ENCODE peak calls at places on chromosome 10, in four cellular contexts. One of them, this sample, is unnamed.

GRCh38 chr10:33248638-33249037 is 85.8 kb downstream of the NRP1 start:
- DNase-seq in cardiac fibroblast: peak
- DNase-seq in right lobe of liver: no peak
- DNase-seq in HCT116: no peak
- DNase-seq in this sample: no peak

GRCh38 chr10:121580276-121581116 is 17.7 kb downstream of the FGFR2 start:
- DNase-seq in cardiac fibroblast: no peak
- DNase-seq in right lobe of liver: no peak
- DNase-seq in HCT116: no peak
- DNase-seq in this sample: no peak

GRCh38 chr10:42454313-42454712 is 184.1 kb downstream of the ZNF33B start:
- DNase-seq in cardiac fibroblast: no peak
- DNase-seq in right lobe of liver: no peak
- DNase-seq in HCT116: no peak
- DNase-seq in this sample: peak

GRCh38 chr10:16950686-16951681 is 133.8 kb upstream of the RSU1 start:
- DNase-seq in cardiac fibroblast: peak
- DNase-seq in right lobe of liver: no peak
- DNase-seq in HCT116: peak
- DNase-seq in this sample: no peak

GRCh38 chr10:20089884-20090283 is 273.7 kb downstream of the PLXDC2 start:
- DNase-seq in cardiac fibroblast: no peak
- DNase-seq in right lobe of liver: no peak
- DNase-seq in HCT116: no peak
- DNase-seq in this sample: no peak

GRCh38 chr10:44990302-44990655 is 10.4 kb upstream of the ZNF22 start:
- DNase-seq in cardiac fibroblast: no peak
- DNase-seq in right lobe of liver: no peak
- DNase-seq in HCT116: no peak
- DNase-seq in this sample: no peak

GRCh38 chr10:132444877-132445351 is 47.9 kb downstream of the PWWP2B start:
- DNase-seq in cardiac fibroblast: no peak
- DNase-seq in right lobe of liver: no peak
- DNase-seq in HCT116: no peak
- DNase-seq in this sample: peak

GRCh38 chr10:127907411-127908105 is 655 bp downstream of the PTPRE start:
- DNase-seq in cardiac fibroblast: peak
- DNase-seq in right lobe of liver: no peak
- DNase-seq in HCT116: no peak
- DNase-seq in this sample: peak

GRCh38 chr10:3588816-3589215 is 196.2 kb downstream of the KLF6 start:
- DNase-seq in cardiac fibroblast: no peak
- DNase-seq in right lobe of liver: no peak
- DNase-seq in HCT116: no peak
- DNase-seq in this sample: no peak

GRCh38 chr10:72567421-72567820 is 58.5 kb downstream of the MICU1 start:
- DNase-seq in cardiac fibroblast: peak
- DNase-seq in right lobe of liver: no peak
- DNase-seq in HCT116: peak
- DNase-seq in this sample: no peak

GRCh38 chr10:110430369-110431273 is 67.1 kb upstream of the DUSP5 start:
- DNase-seq in cardiac fibroblast: peak
- DNase-seq in right lobe of liver: no peak
- DNase-seq in HCT116: no peak
- DNase-seq in this sample: no peak

GRCh38 chr10:94403034-94403822 is 887 bp downstream of the TBC1D12 start:
- DNase-seq in cardiac fibroblast: peak
- DNase-seq in right lobe of liver: peak
- DNase-seq in HCT116: peak
- DNase-seq in this sample: peak

GRCh38 chr10:3995302-3996210 is 210.5 kb upstream of the KLF6 start:
- DNase-seq in cardiac fibroblast: peak
- DNase-seq in right lobe of liver: no peak
- DNase-seq in HCT116: no peak
- DNase-seq in this sample: no peak

GRCh38 chr10:3720228-3721019 is 64.6 kb downstream of the KLF6 start:
- DNase-seq in cardiac fibroblast: peak
- DNase-seq in right lobe of liver: peak
- DNase-seq in HCT116: no peak
- DNase-seq in this sample: no peak

GRCh38 chr10:75399461-75400162 is 2.0 kb downstream of the ZNF503 start:
- DNase-seq in cardiac fibroblast: peak
- DNase-seq in right lobe of liver: peak
- DNase-seq in HCT116: no peak
- DNase-seq in this sample: peak

GRCh38 chr10:128209862-128210214 is 83.6 kb upstream of the MKI67 start:
- DNase-seq in cardiac fibroblast: no peak
- DNase-seq in right lobe of liver: no peak
- DNase-seq in HCT116: no peak
- DNase-seq in this sample: no peak

GRCh38 chr10:86403183-86403797 is 36.7 kb upstream of the GRID1 start:
- DNase-seq in cardiac fibroblast: no peak
- DNase-seq in right lobe of liver: no peak
- DNase-seq in HCT116: no peak
- DNase-seq in this sample: no peak

GRCh38 chr10:128420623-128421022 is 294.4 kb upstream of the MKI67 start:
- DNase-seq in cardiac fibroblast: no peak
- DNase-seq in right lobe of liver: no peak
- DNase-seq in HCT116: no peak
- DNase-seq in this sample: no peak

GRCh38 chr10:118305730-118306129 is 36.4 kb downstream of the FAM204A start:
- DNase-seq in cardiac fibroblast: no peak
- DNase-seq in right lobe of liver: no peak
- DNase-seq in HCT116: no peak
- DNase-seq in this sample: no peak

GRCh38 chr10:29276251-29276850 is 12.5 kb upstream of the LYZL1 start:
- DNase-seq in cardiac fibroblast: no peak
- DNase-seq in right lobe of liver: no peak
- DNase-seq in HCT116: no peak
- DNase-seq in this sample: no peak

GRCh38 chr10:78250313-78251040 is 216.8 kb downstream of the RPS24 start:
- DNase-seq in cardiac fibroblast: no peak
- DNase-seq in right lobe of liver: no peak
- DNase-seq in HCT116: no peak
- DNase-seq in this sample: no peak

GRCh38 chr10:34585422-34586115 is 229.5 kb downstream of the PARD3 start:
- DNase-seq in cardiac fibroblast: peak
- DNase-seq in right lobe of liver: no peak
- DNase-seq in HCT116: no peak
- DNase-seq in this sample: no peak

GRCh38 chr10:47114680-47115186 is 185.3 kb upstream of the GDF10 start:
- DNase-seq in cardiac fibroblast: no peak
- DNase-seq in right lobe of liver: no peak
- DNase-seq in HCT116: no peak
- DNase-seq in this sample: no peak

GRCh38 chr10:124381011-124381591 is 37.6 kb downstream of the OAT start:
- DNase-seq in cardiac fibroblast: no peak
- DNase-seq in right lobe of liver: no peak
- DNase-seq in HCT116: no peak
- DNase-seq in this sample: no peak

GRCh38 chr10:68109312-68109711 is at the start of gene MYPN:
- DNase-seq in cardiac fibroblast: no peak
- DNase-seq in right lobe of liver: no peak
- DNase-seq in HCT116: no peak
- DNase-seq in this sample: no peak

GRCh38 chr10:44132361-44133289 is 252.3 kb downstream of the CXCL12 start:
- DNase-seq in cardiac fibroblast: peak
- DNase-seq in right lobe of liver: no peak
- DNase-seq in HCT116: no peak
- DNase-seq in this sample: no peak

GRCh38 chr10:89662596-89662995 is 17.6 kb upstream of the PANK1 start:
- DNase-seq in cardiac fibroblast: no peak
- DNase-seq in right lobe of liver: no peak
- DNase-seq in HCT116: no peak
- DNase-seq in this sample: no peak

GRCh38 chr10:103472005-103472404 is 7.0 kb downstream of the CALHM3 start:
- DNase-seq in cardiac fibroblast: no peak
- DNase-seq in right lobe of liver: no peak
- DNase-seq in HCT116: no peak
- DNase-seq in this sample: peak

GRCh38 chr10:121804460-121804859 is 123.4 kb downstream of the ATE1 start:
- DNase-seq in cardiac fibroblast: peak
- DNase-seq in right lobe of liver: no peak
- DNase-seq in HCT116: no peak
- DNase-seq in this sample: no peak

GRCh38 chr10:91643700-91644099 is 10.8 kb upstream of the PPP1R3C start:
- DNase-seq in cardiac fibroblast: peak
- DNase-seq in right lobe of liver: no peak
- DNase-seq in HCT116: no peak
- DNase-seq in this sample: no peak

GRCh38 chr10:3527869-3528268 is 257.1 kb downstream of the KLF6 start:
- DNase-seq in cardiac fibroblast: peak
- DNase-seq in right lobe of liver: no peak
- DNase-seq in HCT116: no peak
- DNase-seq in this sample: no peak

DNA sequence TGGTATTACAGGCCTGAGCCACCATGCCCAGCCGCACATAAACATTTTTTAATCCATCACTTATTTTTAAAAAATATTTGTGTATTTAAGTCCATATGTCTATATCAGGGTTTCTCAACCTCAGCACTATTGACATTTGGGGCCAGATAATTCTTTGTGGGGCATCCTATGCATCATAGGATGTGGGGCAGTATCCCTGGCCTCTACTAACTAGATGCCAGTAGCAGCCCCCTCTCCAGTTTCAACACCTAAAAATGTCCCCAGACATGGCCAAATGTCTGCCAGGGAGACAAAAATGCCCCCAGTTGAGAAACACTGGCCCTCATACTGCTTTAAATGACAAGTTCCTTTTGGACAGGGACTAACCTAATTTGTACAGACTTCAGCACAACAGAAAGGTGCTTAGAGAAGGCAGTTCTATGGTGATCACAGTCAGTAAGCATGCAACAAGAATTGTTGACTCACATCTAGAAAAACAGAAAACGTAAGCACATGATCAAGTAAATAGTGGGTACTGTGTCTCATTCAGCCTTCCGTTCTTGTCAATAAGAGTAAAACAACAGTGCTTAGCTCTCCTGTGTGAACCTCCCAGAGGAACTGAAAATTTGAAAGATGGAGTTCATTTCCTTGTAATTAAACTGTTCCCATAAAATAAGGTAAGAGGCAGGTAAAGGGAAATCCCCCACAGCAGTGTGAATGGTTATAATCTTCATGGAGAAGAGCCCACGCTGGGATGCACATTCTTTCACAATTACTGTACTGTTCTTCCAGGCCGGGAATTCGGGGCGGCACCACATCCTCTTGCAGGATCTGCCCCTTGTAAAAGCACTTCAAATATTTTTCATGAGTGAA is 17.3 kb upstream of the ADRB1 start:
- DNase-seq in cardiac fibroblast: peak
- DNase-seq in right lobe of liver: no peak
- DNase-seq in HCT116: peak
- DNase-seq in this sample: no peak
- TF ChIP-seq CTCF in cardiac fibroblast: no peak
- TF ChIP-seq CTCF in right lobe of liver: no peak
- TF ChIP-seq CTCF in HCT116: no peak
- TF ChIP-seq CTCF in this sample: no peak

GRCh38 chr10:46026106-46026505 is 4.3 kb downstream of the NCOA4 start:
- DNase-seq in cardiac fibroblast: no peak
- DNase-seq in right lobe of liver: no peak
- DNase-seq in HCT116: no peak
- DNase-seq in this sample: no peak

GRCh38 chr10:46020344-46020656 is 10.1 kb downstream of the NCOA4 start:
- DNase-seq in cardiac fibroblast: no peak
- DNase-seq in right lobe of liver: no peak
- DNase-seq in HCT116: no peak
- DNase-seq in this sample: no peak

GRCh38 chr10:46020871-46021553 is 9.4 kb downstream of the NCOA4 start:
- DNase-seq in cardiac fibroblast: peak
- DNase-seq in right lobe of liver: no peak
- DNase-seq in HCT116: no peak
- DNase-seq in this sample: no peak

GRCh38 chr10:46024948-46025347 is 5.5 kb downstream of the NCOA4 start:
- DNase-seq in cardiac fibroblast: no peak
- DNase-seq in right lobe of liver: no peak
- DNase-seq in HCT116: no peak
- DNase-seq in this sample: no peak

GRCh38 chr10:46022978-46023702 is 7.3 kb downstream of the NCOA4 start:
- DNase-seq in cardiac fibroblast: peak
- DNase-seq in right lobe of liver: peak
- DNase-seq in HCT116: peak
- DNase-seq in this sample: peak
- TF ChIP-seq CTCF in cardiac fibroblast: peak
- TF ChIP-seq CTCF in right lobe of liver: peak
- TF ChIP-seq CTCF in HCT116: no peak
- TF ChIP-seq CTCF in this sample: peak

DNA sequence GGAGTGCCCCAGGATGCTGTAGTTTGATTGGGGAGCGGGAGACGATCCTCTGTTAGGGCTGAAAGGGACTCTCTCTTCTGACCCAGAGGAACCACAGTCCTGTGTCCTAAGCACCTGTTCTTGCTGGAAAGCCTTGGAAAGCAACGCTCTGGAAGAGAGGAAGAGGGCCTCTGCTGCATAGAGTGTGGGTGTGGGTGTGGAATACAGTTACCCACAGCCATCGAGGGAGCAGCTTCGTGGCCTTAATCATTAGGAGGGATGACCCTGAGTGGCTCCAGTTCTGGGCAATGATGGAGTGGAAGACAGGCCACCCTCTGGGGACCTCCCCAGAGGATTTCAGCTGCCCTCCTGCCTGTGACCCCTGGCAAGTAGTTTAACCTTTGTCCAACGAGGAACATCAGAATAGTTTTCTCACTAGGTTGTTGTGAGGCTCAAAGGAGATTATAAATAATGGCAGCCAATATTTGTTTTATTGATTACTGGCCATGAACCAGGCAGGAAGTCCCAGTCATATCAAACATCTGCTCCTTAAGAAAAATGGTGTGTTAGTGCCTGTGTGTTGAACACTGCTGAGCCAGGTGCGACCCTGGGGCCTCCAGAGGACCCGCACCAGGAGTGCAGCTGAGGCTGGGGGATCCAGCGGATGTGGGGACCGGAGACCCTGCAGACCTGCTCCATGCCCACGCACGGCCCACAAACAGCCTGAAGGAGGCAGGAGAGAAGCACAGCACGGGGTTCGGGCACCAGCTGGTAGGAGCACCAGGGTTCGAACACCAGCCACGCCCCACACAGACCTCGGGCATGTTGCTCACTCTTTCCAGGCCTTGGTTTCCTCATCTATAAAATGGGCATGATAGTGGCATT is 35.6 kb downstream of the FAM241B start:
- DNase-seq in cardiac fibroblast: no peak
- DNase-seq in right lobe of liver: no peak
- DNase-seq in HCT116: no peak
- DNase-seq in this sample: no peak
- TF ChIP-seq CTCF in cardiac fibroblast: no peak
- TF ChIP-seq CTCF in right lobe of liver: no peak
- TF ChIP-seq CTCF in HCT116: no peak
- TF ChIP-seq CTCF in this sample: no peak

DNA sequence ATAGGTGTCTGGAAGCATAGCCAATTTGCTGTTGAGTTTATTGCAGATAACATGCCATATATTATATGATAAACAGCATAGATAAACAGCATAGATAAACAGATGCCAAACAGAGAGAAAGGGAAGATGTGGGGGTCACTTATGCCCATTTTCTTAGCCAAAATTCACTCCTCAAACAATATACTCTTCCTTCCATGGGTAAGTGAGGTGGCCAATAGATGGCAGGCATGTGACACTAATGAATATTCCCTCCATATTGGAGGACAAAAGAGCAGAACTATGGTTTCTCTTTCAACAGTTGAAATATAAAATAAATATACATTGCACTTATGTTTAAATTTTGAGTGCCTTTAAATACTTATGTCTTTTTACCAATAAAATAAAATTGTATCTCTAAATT is 1212.8 kb downstream of the REEP3 start:
- DNase-seq in cardiac fibroblast: peak
- DNase-seq in right lobe of liver: no peak
- DNase-seq in HCT116: peak
- DNase-seq in this sample: no peak
- TF ChIP-seq CTCF in cardiac fibroblast: peak
- TF ChIP-seq CTCF in right lobe of liver: peak
- TF ChIP-seq CTCF in HCT116: peak
- TF ChIP-seq CTCF in this sample: peak

This sample was measured in kidney.